ENCODE peak calls at places on chromosomes 12 and 14, in eight cellular contexts. H is SK-N-SH, P is nephron progenitor cell, U is omental fat pad, C is mucosa of descending colon, E is fibroblast of lung, M is foreskin fibroblast, X is tibial nerve. Q is an unnamed sample.
A peak's percentile ranks its signal among the peaks of the same experiment; 100 is the strongest.

GRCh38 chr12:131965073-131965472 is 15.3 kb downstream of the EP400 start:
- DNase-seq in C (no peak), P (no peak), M (peak; percentile 55), X (no peak), H (no peak), E (peak; percentile 11), U (no peak), Q (no peak)

GRCh38 chr12:110717037-110717436 is 25.7 kb downstream of the PPP1CC start:
- DNase-seq in C (no peak), M (no peak), E (no peak), U (no peak), P (no peak), H (no peak), X (no peak), Q (no peak)

GRCh38 chr14:75070383-75070782 is 942 bp downstream of the ZC2HC1C start:
- DNase-seq in X (no peak), M (peak; percentile 81), U (no peak), P (no peak), E (no peak), H (no peak), C (peak; percentile 48), Q (no peak)

GRCh38 chr12:75933136-75933535 is 98.4 kb downstream of the PHLDA1 start:
- DNase-seq in X (no peak), C (no peak), H (no peak), E (peak; percentile 94), M (peak; percentile 90), U (no peak), P (no peak), Q (no peak)

GRCh38 chr12:72271401-72271740 is 799 bp upstream of the TRHDE start:
- DNase-seq in H (peak; percentile 51), C (no peak), X (no peak), P (peak; percentile 74), U (no peak), M (peak; percentile 76), E (peak; percentile 71), Q (peak; percentile 78)

GRCh38 chr12:45051490-45052105 is 699 bp upstream of the DBX2 start:
- DNase-seq in M (peak; percentile 52), E (peak; percentile 2), U (no peak), X (no peak), H (peak; percentile 17), P (no peak), C (no peak), Q (no peak)

GRCh38 chr12:63508543-63508942 is 159.8 kb downstream of the DPY19L2 start:
- DNase-seq in E (no peak), P (no peak), C (no peak), X (no peak), M (no peak), H (no peak), U (no peak), Q (no peak)

GRCh38 chr12:69161835-69162234 is 77.5 kb upstream of the CPSF6 start:
- DNase-seq in H (peak; percentile 58), E (peak; percentile 33), U (no peak), X (no peak), M (peak; percentile 19), P (no peak), C (no peak), Q (no peak)

GRCh38 chr12:87943666-87944065 is 85.5 kb downstream of the C12orf50 start:
- DNase-seq in M (no peak), X (no peak), C (no peak), P (no peak), H (no peak), E (no peak), U (no peak), Q (no peak)

GRCh38 chr14:92539419-92539818 is 25.8 kb downstream of the RIN3 start:
- DNase-seq in M (no peak), E (no peak), H (no peak), X (no peak), U (no peak), C (peak; percentile 31), P (no peak), Q (no peak)

GRCh38 chr12:570949-571794 is 92.1 kb downstream of the NINJ2 start:
- DNase-seq in X (peak; percentile 64), P (peak; percentile 32), U (no peak), M (peak; percentile 96), H (no peak), E (peak; percentile 77), C (peak; percentile 84), Q (no peak)

GRCh38 chr12:132428872-132429121 is 61.2 kb upstream of the FBRSL1 start:
- DNase-seq in E (no peak), X (no peak), M (no peak), U (no peak), H (no peak), C (no peak), P (no peak), Q (peak; percentile 44)

GRCh38 chr12:101862245-101862644 is 15.1 kb upstream of the DRAM1 start:
- DNase-seq in E (peak; percentile 30), P (no peak), M (no peak), X (no peak), H (no peak), C (no peak), U (no peak), Q (no peak)

GRCh38 chr14:39264558-39264957 is 30.8 kb downstream of the MIA2 start:
- DNase-seq in X (no peak), U (no peak), M (no peak), P (no peak), C (no peak), H (no peak), E (peak; percentile 13), Q (no peak)

GRCh38 chr12:56931474-56931978 is 2.7 kb downstream of the SDR9C7 start:
- DNase-seq in M (peak; percentile 34), U (no peak), H (peak; percentile 46), C (no peak), X (no peak), P (no peak), E (peak; percentile 50), Q (no peak)

GRCh38 chr12:53232641-53233538 is 881 bp upstream of the RARG start:
- DNase-seq in H (peak; percentile 75), X (peak; percentile 54), E (peak; percentile 21), U (no peak), M (peak; percentile 81), P (no peak), C (peak; percentile 81), Q (peak; percentile 46)

GRCh38 chr14:98203421-98203820 is 1068.6 kb downstream of the BCL11B start:
- DNase-seq in U (no peak), M (no peak), H (no peak), X (no peak), P (no peak), C (no peak), E (no peak), Q (no peak)

GRCh38 chr12:108606492-108606891 is 8.6 kb upstream of the TMEM119 start:
- DNase-seq in E (no peak), X (no peak), U (no peak), P (no peak), C (no peak), H (peak; percentile 67), M (peak; percentile 62), Q (peak; percentile 38)

GRCh38 chr14:60622920-60623263 is 26.4 kb downstream of the SIX1 start:
- DNase-seq in E (peak; percentile 86), C (no peak), X (no peak), P (no peak), U (no peak), H (no peak), M (peak; percentile 45), Q (no peak)

GRCh38 chr12:109671482-109671881 is 42.1 kb upstream of the FAM222A start:
- DNase-seq in E (no peak), H (no peak), C (no peak), X (no peak), U (no peak), M (peak; percentile 8), P (no peak), Q (no peak)

GRCh38 chr12:118299791-118300460 is 72.8 kb downstream of the TAOK3 start:
- DNase-seq in X (no peak), M (peak; percentile 25), U (no peak), H (no peak), E (no peak), P (no peak), C (no peak), Q (no peak)
- TF ChIP-seq CTCF in X (no peak), M (no peak), U (no peak), H (no peak), E (no peak), P (no peak), C (no peak), Q (no peak)

DNA sequence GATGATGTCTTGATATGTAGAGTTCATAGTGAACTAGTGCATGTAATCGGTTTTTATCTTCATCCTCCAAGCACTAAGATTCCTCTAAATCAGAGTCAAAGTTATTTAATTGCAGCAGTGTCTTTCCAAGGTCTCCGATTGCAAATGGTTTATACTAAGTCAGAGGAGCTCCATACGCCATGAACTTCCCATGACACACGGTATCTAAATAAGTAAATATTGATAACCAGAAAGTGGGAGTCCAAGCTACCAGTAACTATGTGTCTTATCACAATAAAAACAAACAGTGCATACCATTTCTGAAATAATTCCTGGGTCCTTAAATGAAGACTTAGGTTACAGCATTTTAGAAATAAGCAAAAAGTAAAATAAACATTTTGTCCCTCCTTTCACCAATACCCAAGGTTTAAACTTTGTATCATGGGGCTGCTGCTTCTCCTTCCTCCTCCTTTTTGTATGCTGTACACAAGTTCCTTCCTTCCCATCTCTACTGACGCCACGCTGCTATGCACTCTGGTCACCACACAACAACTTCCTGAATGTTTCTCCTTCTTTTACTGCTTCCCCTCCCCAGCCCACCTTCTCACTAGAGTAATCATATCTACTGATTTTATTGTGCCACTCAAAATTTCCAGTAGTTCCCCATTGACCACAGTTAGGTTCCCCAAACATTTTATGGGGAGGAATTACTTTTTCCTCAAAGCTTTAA is 10.7 kb downstream of the NR1H4 start:
- DNase-seq in H (no peak), M (no peak), C (no peak), U (no peak), X (no peak), E (peak; percentile 55), P (no peak), Q (no peak)
- TF ChIP-seq CTCF in H (no peak), M (no peak), C (no peak), U (no peak), X (no peak), E (no peak), P (no peak), Q (no peak)

DNA sequence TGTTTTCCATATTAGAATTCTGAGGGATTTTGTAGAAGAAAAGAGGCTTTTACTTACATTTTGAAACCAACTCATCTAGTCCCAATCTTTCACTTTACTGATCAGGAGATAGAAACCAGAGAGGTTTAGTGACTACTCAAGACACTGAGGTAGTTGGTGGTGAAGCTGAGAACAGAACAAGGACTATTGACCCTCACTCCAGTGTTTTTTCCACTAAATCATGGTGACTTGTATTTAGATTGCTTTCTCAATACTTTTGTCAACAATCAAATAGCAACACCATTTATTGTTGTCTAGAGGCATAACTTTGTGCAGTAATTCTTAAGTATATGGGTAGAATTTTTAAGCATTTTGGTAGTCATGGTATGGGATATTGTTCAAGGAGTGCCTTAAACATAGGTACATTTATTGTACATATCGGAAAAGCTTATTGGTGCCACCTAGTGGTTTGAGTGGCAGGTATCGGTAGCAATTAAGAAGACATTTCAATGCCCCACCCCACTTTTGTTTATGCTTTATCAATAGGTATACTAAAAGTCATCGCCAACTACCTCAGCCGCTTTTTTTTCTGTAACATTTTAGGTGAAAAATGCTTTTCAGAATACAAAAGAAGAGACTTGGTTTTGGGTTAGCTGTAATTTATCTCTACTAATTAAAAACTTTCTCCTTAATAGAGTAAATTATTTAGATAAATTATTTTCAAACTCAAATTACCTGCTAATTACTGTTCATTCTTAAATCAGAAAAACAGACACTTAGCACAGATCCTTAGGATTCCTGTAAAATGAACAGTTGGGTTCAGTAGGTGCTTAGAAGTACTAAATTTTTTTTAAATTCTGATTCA is 47.3 kb upstream of the PAWR start:
- DNase-seq in H (peak; percentile 28), X (no peak), C (no peak), E (peak; percentile 57), U (no peak), P (peak; percentile 28), M (peak; percentile 74), Q (no peak)
- TF ChIP-seq CTCF in H (peak; percentile 73), X (peak; percentile 40), C (peak; percentile 22), E (peak; percentile 51), U (no peak), P (peak; percentile 59), M (peak; percentile 53), Q (peak; percentile 75)

GRCh38 chr14:95210699-95211098 is 53.4 kb upstream of the DICER1 start:
- DNase-seq in P (no peak), X (no peak), C (no peak), M (no peak), U (no peak), H (no peak), E (no peak), Q (no peak)
- TF ChIP-seq CTCF in P (no peak), X (no peak), C (no peak), M (no peak), U (no peak), H (no peak), E (no peak), Q (no peak)

Q was measured in glutamatergic neuron.